ENCODE peak calls at places on chromosomes 12 and 14, in four cellular contexts. F is type B pancreatic cell; P is heart left ventricle; G is CD8-positive, alpha-beta T cell. O is an unnamed sample.

GRCh38 chr12:121246893-121247557 is 37.1 kb downstream of the P2RX4 start:
- DNase-seq in F (no peak), P (no peak), G (no peak), O (no peak)

GRCh38 chr12:26233620-26234019 is 38.2 kb downstream of the SSPN start:
- DNase-seq in G (no peak), P (no peak), F (no peak), O (no peak)

GRCh38 chr12:125287155-125287847 is 222.1 kb downstream of the AACS start:
- DNase-seq in F (no peak), G (no peak), P (no peak), O (no peak)

GRCh38 chr14:76654573-76654955 is 106.7 kb upstream of the VASH1 start:
- DNase-seq in G (no peak), P (no peak), F (no peak), O (no peak)

GRCh38 chr12:48977290-48978281 is 536 bp upstream of the WNT1 start:
- DNase-seq in P (no peak), F (no peak), G (peak; percentile 79), O (peak; percentile 62)

GRCh38 chr14:26113930-26114329 is 483.9 kb downstream of the NOVA1 start:
- DNase-seq in P (no peak), G (no peak), F (no peak), O (no peak)

GRCh38 chr12:24719293-24719721 is 229.6 kb downstream of the BCAT1 start:
- DNase-seq in F (no peak), G (peak; percentile 14), P (no peak), O (no peak)

GRCh38 chr14:92121207-92121669 is 268 bp downstream of the NDUFB1 start:
- DNase-seq in G (no peak), P (peak; percentile 67), F (no peak), O (peak; percentile 50)

GRCh38 chr12:56884421-56884820 is 49.8 kb downstream of the SDR9C7 start:
- DNase-seq in F (no peak), P (no peak), G (no peak), O (no peak)

GRCh38 chr12:71476513-71476912 is 36.9 kb downstream of the LGR5 start:
- DNase-seq in P (no peak), F (no peak), G (no peak), O (no peak)

GRCh38 chr14:73833530-73834257 is 17.9 kb upstream of the PTGR2 start:
- DNase-seq in G (no peak), F (no peak), P (peak; percentile 36), O (no peak)

GRCh38 chr12:50839032-50839431 is 3.7 kb upstream of the TMPRSS12 start:
- DNase-seq in F (no peak), P (no peak), G (no peak), O (no peak)

GRCh38 chr12:106247731-106248176 is at the start of gene CKAP4:
- DNase-seq in P (peak; percentile 87), G (peak; percentile 48), F (no peak), O (peak; percentile 73)

GRCh38 chr12:104286538-104287482 is 16.7 kb upstream of the EID3 start:
- DNase-seq in G (peak; percentile 88), P (peak; percentile 92), F (peak; percentile 87), O (peak; percentile 94)

GRCh38 chr12:104285740-104286537 is 17.6 kb upstream of the EID3 start:
- DNase-seq in F (no peak), G (no peak), P (no peak), O (peak; percentile 79)

GRCh38 chr12:104290320-104290719 is 13.2 kb upstream of the EID3 start:
- DNase-seq in P (no peak), F (no peak), G (no peak), O (no peak)

GRCh38 chr12:104290855-104291254 is 12.7 kb upstream of the EID3 start:
- DNase-seq in F (no peak), G (no peak), P (no peak), O (no peak)

GRCh38 chr12:104288635-104289258 is 14.8 kb upstream of the EID3 start:
- DNase-seq in F (peak; percentile 89), G (peak; percentile 82), P (peak; percentile 79), O (peak; percentile 84)
- TF ChIP-seq CTCF in F (no peak), G (no peak), P (no peak), O (no peak)

GRCh38 chr12:15592934-15593333 is 196.3 kb downstream of the EPS8 start:
- DNase-seq in G (no peak), F (no peak), P (no peak), O (no peak)
- TF ChIP-seq CTCF in G (no peak), F (no peak), P (no peak), O (no peak)

GRCh38 chr12:89685363-89685972 is 23.2 kb downstream of the ATP2B1 start:
- DNase-seq in P (no peak), G (no peak), F (no peak), O (no peak)

GRCh38 chr12:89690925-89691324 is 17.7 kb downstream of the ATP2B1 start:
- DNase-seq in F (no peak), P (no peak), G (no peak), O (no peak)

GRCh38 chr12:89684131-89684530 is 24.5 kb downstream of the ATP2B1 start:
- DNase-seq in P (no peak), F (no peak), G (no peak), O (no peak)

GRCh38 chr12:89682284-89682683 is 26.4 kb downstream of the ATP2B1 start:
- DNase-seq in G (no peak), F (no peak), P (no peak), O (no peak)

DNA sequence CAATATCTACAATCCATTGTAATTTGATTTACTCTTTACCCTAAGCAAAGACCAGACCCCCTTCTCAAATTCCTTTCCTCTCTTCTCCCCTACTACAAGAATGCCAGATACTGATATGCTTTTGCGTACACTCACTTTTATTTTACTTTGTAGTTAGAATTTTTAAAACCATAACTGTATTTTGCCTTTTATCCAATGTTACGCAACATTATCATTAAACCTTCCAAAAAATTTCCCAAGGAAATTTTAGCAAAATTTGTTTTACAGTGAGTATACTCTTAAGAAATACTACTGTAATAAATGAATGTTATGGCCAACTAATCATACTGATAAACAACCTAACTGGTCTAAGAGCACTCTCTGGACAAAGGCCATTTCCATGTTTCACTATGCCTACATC is 22.3 kb downstream of the ATP2B1 start:
- DNase-seq in G (no peak), P (no peak), F (no peak), O (no peak)
- TF ChIP-seq CTCF in G (no peak), P (no peak), F (no peak), O (no peak)

DNA sequence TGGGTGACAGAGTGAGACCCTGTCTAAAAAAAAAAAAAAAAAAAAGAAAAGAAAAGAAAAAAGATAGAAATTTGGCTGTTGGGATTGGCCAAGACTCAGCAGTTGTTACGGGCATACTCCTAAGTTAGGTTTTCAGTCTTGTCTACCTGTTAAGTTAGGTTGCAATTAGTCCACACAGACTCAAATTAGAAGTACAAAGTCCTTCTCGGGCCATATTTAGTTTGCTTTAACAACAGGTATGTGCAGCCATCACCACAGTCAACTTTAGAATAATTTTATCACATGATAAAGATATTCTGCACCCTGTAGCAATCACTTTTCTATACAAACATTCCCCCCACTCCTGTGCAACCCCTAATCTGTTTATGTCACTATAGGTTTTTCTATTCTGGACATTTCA is 85.2 kb downstream of the WNK1 start:
- DNase-seq in G (no peak), P (no peak), F (no peak), O (no peak)
- TF ChIP-seq CTCF in G (no peak), P (no peak), F (no peak), O (no peak)

GRCh38 chr12:75489613-75490210 is 9.2 kb downstream of the GLIPR1 start:
- DNase-seq in G (no peak), P (no peak), F (no peak), O (no peak)

GRCh38 chr12:75489187-75489586 is 8.6 kb downstream of the GLIPR1 start:
- DNase-seq in G (no peak), P (no peak), F (no peak), O (no peak)

GRCh38 chr12:75487310-75487709 is 6.8 kb downstream of the GLIPR1 start:
- DNase-seq in P (no peak), G (no peak), F (no peak), O (no peak)

GRCh38 chr12:75491169-75491568 is 10.6 kb downstream of the GLIPR1 start:
- DNase-seq in P (no peak), G (no peak), F (no peak), O (no peak)

DNA sequence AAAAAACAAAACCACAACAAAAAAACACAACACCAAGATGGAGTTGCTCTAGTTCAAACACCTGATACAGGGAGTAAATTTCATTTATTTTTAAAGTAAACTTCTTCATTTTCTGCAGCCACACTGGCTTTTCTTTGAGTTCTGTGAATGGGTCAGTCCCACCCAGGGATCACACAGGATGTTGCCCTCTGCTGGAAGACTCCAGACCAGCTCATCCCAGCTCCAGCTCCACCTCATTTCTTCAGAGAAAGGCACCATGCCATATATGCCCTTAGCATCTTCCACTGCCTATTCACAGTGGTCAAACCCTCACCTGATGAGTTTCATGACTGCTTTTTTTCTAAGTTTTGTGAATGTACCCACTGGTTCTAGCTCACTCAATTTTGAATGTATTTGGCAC is 8.0 kb downstream of the GLIPR1 start:
- DNase-seq in G (no peak), F (no peak), P (no peak), O (no peak)
- TF ChIP-seq CTCF in G (no peak), F (peak; percentile 64), P (no peak), O (no peak)

DNA sequence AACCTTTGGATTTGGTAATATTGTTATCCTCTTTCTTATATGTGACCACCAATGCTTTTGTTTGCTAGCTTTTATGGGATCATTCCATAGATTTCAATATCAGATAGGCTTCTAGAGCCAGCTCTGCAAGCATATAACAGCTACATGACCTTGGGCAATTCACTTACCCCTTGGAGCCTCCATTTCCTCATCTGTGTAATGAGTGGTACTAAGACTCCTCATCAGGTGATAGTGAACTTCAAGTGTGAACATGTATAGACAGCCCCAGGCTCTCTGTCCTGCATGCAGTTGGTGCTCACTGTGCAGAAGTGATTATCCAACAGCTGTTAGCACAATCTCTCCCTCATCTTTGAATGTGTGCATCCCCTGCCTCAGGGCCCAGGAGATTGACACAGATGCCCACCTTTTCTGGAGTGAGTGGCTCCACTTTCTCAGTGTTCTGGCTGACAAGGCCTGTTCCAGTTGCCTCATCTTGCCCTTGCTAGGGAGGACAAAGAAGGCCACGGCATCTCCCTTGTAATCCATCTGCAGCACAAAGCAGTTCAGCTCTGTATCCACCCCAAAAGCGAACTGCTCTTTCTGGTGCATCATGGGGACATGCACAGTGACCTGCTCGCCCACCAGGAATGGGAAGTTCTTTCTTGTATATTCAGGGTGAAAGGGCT is 9.2 kb downstream of the SERPINA9 start:
- DNase-seq in P (no peak), G (no peak), F (no peak), O (no peak)
- TF ChIP-seq CTCF in P (no peak), G (no peak), F (no peak), O (no peak)

DNA sequence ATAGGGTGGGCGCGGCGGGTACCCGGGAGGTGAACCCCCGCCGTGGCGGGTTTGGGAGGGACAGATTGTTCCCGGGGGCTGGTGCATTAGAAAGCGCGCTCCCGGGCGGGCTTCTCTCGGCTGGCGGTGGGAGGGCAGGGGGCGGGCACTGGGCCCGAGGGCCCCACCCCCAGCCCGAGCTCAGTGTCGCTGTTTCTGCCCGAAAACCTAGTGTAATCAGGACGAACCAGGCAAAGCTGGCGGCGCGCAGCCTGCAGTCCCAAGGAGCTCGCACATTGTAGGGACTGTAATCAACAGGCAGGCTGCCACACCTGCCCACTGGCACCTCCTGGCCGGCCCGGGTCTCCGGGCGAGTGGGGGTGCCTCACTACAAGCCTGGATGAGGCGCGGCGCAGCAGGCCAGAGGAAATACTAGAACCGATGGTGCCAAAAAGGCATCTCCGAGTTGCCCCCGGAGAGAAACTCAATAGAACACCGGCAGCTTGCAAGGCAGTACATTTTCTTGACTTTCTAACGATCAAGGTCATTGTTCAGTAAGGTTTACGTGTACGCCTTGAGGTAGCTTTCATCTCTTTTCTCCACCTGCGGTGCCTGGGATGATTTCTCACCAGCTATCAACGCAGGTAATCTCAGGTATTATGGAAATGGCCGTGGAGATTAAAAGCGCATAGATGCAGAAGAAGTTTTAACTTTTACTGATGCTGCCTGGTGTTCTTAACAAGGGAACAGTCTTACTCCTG is 845 bp upstream of the SPTB start:
- DNase-seq in F (peak; percentile 74), P (peak; percentile 55), G (peak; percentile 59), O (peak; percentile 35)
- TF ChIP-seq CTCF in F (peak; percentile 19), P (no peak), G (no peak), O (no peak)

O was measured in lung.